ENCODE peak calls at places on chromosomes 12 and 14, in four cellular contexts. D is AG09309, Z is fibroblast of the aortic adventitia, E is neural progenitor cell. W is an unnamed sample.

GRCh38 chr12:108306014-108306501 is 33.1 kb downstream of the CMKLR1 start:
- DNase-seq in D (peak), Z (peak), E (peak), W (peak)

GRCh38 chr12:29208060-29208459 is 59.0 kb downstream of the FAR2 start:
- DNase-seq in D (no peak), Z (no peak), E (no peak), W (no peak)

GRCh38 chr12:131947482-131948027 is 2.2 kb upstream of the EP400 start:
- DNase-seq in D (no peak), Z (no peak), E (no peak), W (no peak)

GRCh38 chr14:92650581-92651105 is 97.8 kb downstream of the LGMN start:
- DNase-seq in D (no peak), Z (no peak), E (no peak), W (no peak)

GRCh38 chr12:97967831-97968230 is 505.2 kb downstream of the RMST start:
- DNase-seq in D (no peak), Z (no peak), E (no peak), W (no peak)

GRCh38 chr14:77338332-77338731 is 17.5 kb downstream of the GSTZ1 start:
- DNase-seq in D (no peak), Z (no peak), E (no peak), W (no peak)

GRCh38 chr12:6373022-6373787 is 2.2 kb downstream of the SCNN1A start:
- DNase-seq in D (no peak), Z (no peak), E (no peak), W (no peak)

GRCh38 chr12:121167232-121167820 is 34.6 kb downstream of the P2RX7 start:
- DNase-seq in D (no peak), Z (peak), E (no peak), W (peak)

GRCh38 chr14:44657153-44657552 is 150.1 kb upstream of the FSCB start:
- DNase-seq in D (no peak), Z (peak), E (no peak), W (no peak)

GRCh38 chr14:32397871-32398640 is 69.0 kb downstream of the AKAP6 start:
- DNase-seq in D (peak), Z (peak), E (no peak), W (peak)

GRCh38 chr14:90695997-90696681 is 120.1 kb downstream of the TTC7B start:
- DNase-seq in D (no peak), Z (no peak), E (no peak), W (no peak)

GRCh38 chr14:66910306-66910705 is 278.9 kb upstream of the GARIN2 start:
- DNase-seq in D (no peak), Z (no peak), E (no peak), W (peak)

GRCh38 chr14:98900721-98901272 is 371.2 kb downstream of the BCL11B start:
- DNase-seq in D (no peak), Z (no peak), E (no peak), W (no peak)

GRCh38 chr14:91315844-91316267 is 71.4 kb upstream of the GPR68 start:
- DNase-seq in D (no peak), Z (no peak), E (no peak), W (no peak)

GRCh38 chr12:16359512-16360491 is 12.4 kb downstream of the MGST1 start:
- DNase-seq in D (no peak), Z (peak), E (peak), W (peak)

GRCh38 chr12:120007272-120007671 is 18.2 kb downstream of the BICDL1 start:
- DNase-seq in D (no peak), Z (no peak), E (peak), W (no peak)

GRCh38 chr12:1289371-1290155 is 298.5 kb downstream of the ERC1 start:
- DNase-seq in D (no peak), Z (peak), E (no peak), W (no peak)

GRCh38 chr14:56244138-56244789 is 126.1 kb downstream of the PELI2 start:
- DNase-seq in D (peak), Z (peak), E (no peak), W (peak)

GRCh38 chr12:80838708-80839107 is 99.0 kb downstream of the LIN7A start:
- DNase-seq in D (no peak), Z (no peak), E (peak), W (no peak)

GRCh38 chr12:1949771-1950470 is 31.5 kb upstream of the CACNA2D4 start:
- DNase-seq in D (no peak), Z (peak), E (no peak), W (peak)

GRCh38 chr12:121800694-121801600 is 2.9 kb upstream of the SETD1B start:
- DNase-seq in D (no peak), Z (peak), E (peak), W (peak)

GRCh38 chr12:9364224-9365176 is 156.3 kb upstream of the PZP start:
- DNase-seq in D (peak), Z (peak), E (peak), W (peak)

GRCh38 chr12:55934773-55935172 is 3.8 kb downstream of the DGKA start:
- DNase-seq in D (no peak), Z (no peak), E (no peak), W (no peak)

DNA sequence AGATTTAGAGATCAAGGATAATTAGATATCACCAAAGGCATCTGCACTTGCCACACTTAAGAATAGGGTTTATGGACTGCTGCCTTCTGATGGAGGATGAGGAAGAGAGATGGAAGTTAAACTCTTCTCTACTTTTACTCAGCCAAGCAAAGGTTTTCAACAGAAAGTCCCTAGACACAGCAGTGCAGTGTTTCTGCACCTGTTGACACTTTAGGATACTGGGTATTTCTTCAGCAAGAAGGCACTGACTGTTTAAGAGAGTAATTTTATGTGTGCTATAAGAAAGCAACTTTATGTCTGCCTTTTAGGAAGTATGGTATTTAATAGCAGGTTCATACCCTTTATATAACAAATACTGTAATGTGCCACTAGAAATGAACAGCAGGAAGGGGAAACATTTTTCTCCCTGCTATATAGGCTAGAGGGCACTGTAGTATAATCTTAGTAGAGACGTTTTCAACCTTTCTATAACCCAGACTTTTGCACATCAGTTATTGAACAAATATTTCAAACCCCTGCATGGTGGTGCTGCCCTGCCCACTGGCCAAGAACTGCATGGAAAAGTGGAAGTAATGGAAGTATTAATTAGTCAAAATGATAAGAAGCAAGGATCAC is 225.0 kb upstream of the GRIP1 start:
- DNase-seq in D (no peak), Z (no peak), E (no peak), W (no peak)
- TF ChIP-seq CTCF in D (no peak), Z (no peak), E (peak), W (no peak)

GRCh38 chr12:101642115-101643067 is 47.6 kb downstream of the MYBPC1 start:
- DNase-seq in D (no peak), Z (no peak), E (peak), W (no peak)
- H3K4me3 ChIP-seq in D (no peak), Z (no peak), E (peak), W (no peak)

GRCh38 chr12:106032141-106032925 is 106.4 kb downstream of the NUAK1 start:
- DNase-seq in D (no peak), Z (peak), E (no peak), W (peak)
- TF ChIP-seq CTCF in D (peak), Z (no peak), E (no peak), W (peak)

GRCh38 chr12:43111608-43112007 is 440.4 kb downstream of the ADAMTS20 start:
- DNase-seq in D (no peak), Z (peak), E (no peak), W (no peak)
- H3K4me3 ChIP-seq in D (no peak), Z (no peak), E (no peak), W (no peak)

DNA sequence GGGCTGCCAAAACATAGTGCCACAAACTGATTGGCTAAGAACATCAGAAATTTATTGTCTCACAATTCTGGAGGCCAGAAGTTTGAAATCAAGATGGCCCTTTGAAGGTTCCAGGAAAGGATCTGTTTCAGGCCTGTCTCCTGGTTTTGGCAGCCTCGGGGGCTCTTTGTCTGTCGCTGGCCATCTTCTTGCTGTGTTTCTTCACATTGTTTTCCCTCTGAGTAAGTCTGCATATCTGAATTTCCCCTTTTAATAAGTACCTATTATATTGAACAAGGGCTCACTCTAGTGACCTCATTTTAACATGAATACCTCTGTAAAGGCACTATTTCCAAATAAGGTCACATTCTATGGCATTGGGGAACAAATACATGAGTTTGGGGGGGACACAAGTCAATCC is 467.1 kb upstream of the MGAT4C start:
- DNase-seq in D (no peak), Z (no peak), E (no peak), W (no peak)
- TF ChIP-seq CTCF in D (no peak), Z (no peak), E (no peak), W (no peak)

DNA sequence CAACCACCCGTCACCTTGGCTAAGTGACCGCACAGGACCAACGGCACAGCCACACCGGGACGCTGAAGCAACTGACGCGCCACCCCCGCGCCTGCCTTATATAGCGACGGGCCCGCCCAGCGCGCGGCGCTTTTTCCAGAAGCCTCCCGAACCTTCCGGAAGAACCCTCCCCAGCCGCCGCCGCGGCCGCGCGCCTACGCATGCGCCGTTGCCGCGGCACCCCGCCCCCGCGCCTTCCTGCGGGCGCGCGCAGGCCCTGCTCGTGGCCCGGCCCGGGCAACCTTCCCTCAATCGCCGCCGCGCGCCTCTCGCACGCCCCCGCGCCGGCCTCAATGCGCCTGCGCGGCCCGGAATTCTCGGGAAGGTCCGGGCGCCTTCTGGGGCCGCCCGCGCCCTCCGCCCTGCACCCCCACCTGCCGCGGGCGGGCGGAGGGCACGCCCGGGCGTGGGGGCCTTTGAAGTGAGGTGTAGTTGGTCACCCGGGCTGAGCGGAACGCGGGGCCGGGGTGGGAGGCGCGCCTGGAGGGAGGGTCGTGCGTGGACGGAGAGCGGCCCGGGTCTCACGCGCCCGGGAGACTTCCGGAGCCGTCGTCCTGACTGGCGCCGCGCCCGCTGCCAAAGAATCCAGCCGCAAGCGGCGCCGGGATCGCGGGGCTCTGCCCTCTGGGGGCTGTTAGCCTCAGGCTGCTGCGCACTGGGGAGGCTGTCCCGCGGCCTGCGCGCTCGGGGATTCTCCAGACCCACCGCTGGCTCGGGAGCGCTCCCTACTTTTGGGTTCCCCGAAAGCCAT is at the start of gene HSP90AA1:
- DNase-seq in D (peak), Z (peak), E (peak), W (peak)
- H3K4me3 ChIP-seq in D (peak), Z (peak), E (peak), W (peak)

GRCh38 chr14:27050195-27050594 is 452.4 kb upstream of the NOVA1 start:
- DNase-seq in D (no peak), Z (no peak), E (no peak), W (no peak)
- TF ChIP-seq CTCF in D (no peak), Z (no peak), E (peak), W (no peak)

GRCh38 chr14:105313381-105314286 is 914 bp upstream of the PACS2 start:
- DNase-seq in D (no peak), Z (peak), E (peak), W (no peak)
- H3K4me3 ChIP-seq in D (peak), Z (peak), E (peak), W (peak)

W was measured in fibroblast of villous mesenchyme.